ENCODE peak calls at places on chromosomes 1 and 21, in five cellular contexts. I is HCT116, V is K562, F is HepG2, M is GM12878. D is an unnamed sample.

GRCh38 chr21:16580661-16581060 is 850.9 kb downstream of the USP25 start:
- DNase-seq in I (no peak), V (no peak), F (no peak), M (no peak), D (no peak)

GRCh38 chr1:226201029-226201593 is 14.6 kb upstream of the ACBD3 start:
- DNase-seq in I (peak; percentile 13), V (peak; percentile 41), F (no peak), M (no peak), D (no peak)

GRCh38 chr1:180136311-180136967 is 18.2 kb upstream of the QSOX1 start:
- DNase-seq in I (no peak), V (no peak), F (no peak), M (no peak), D (no peak)

GRCh38 chr1:168903237-168903830 is 174.3 kb upstream of the DPT start:
- DNase-seq in I (no peak), V (no peak), F (no peak), M (no peak), D (no peak)

GRCh38 chr1:167592475-167592874 is 37.6 kb upstream of the RCSD1 start:
- DNase-seq in I (no peak), V (no peak), F (no peak), M (no peak), D (no peak)

GRCh38 chr1:87508247-87508646 is 179.6 kb downstream of the LMO4 start:
- DNase-seq in I (no peak), V (no peak), F (no peak), M (no peak), D (no peak)

GRCh38 chr1:150973826-150974579 is 632 bp downstream of the CERS2 start:
- DNase-seq in I (no peak), V (peak; percentile 62), F (no peak), M (no peak), D (no peak)

GRCh38 chr1:236395780-236396664 is 1.9 kb downstream of the EDARADD start:
- DNase-seq in I (no peak), V (peak; percentile 43), F (no peak), M (no peak), D (no peak)

GRCh38 chr1:29237906-29238600 is 1.7 kb downstream of the PTPRU start:
- DNase-seq in I (no peak), V (peak; percentile 47), F (peak; percentile 34), M (no peak), D (no peak)

GRCh38 chr21:18877932-18878331 is 474.3 kb upstream of the TMPRSS15 start:
- DNase-seq in I (no peak), V (no peak), F (no peak), M (no peak), D (no peak)

GRCh38 chr1:11178021-11179015 is 10.8 kb upstream of the ANGPTL7 start:
- DNase-seq in I (no peak), V (no peak), F (no peak), M (no peak), D (peak; percentile 18)

GRCh38 chr1:92538413-92539061 is 51.8 kb upstream of the GFI1 start:
- DNase-seq in I (no peak), V (no peak), F (no peak), M (peak; percentile 51), D (no peak)

GRCh38 chr1:222464841-222465210 is 83.1 kb downstream of the HHIPL2 start:
- DNase-seq in I (peak; percentile 68), V (peak; percentile 71), F (peak; percentile 63), M (peak; percentile 61), D (peak; percentile 44)

GRCh38 chr1:25204797-25205441 is 27.4 kb downstream of the SYF2 start:
- DNase-seq in I (peak; percentile 38), V (peak; percentile 77), F (peak; percentile 66), M (no peak), D (peak; percentile 49)

GRCh38 chr1:223022641-223023473 is 120.2 kb downstream of the TLR5 start:
- DNase-seq in I (no peak), V (no peak), F (no peak), M (no peak), D (peak; percentile 79)

GRCh38 chr1:203199481-203200058 is 13.1 kb upstream of the CHI3L1 start:
- DNase-seq in I (no peak), V (no peak), F (no peak), M (no peak), D (no peak)

GRCh38 chr1:161046574-161047167 is 894 bp upstream of the USF1 start:
- DNase-seq in I (no peak), V (no peak), F (no peak), M (peak; percentile 64), D (no peak)

GRCh38 chr1:3453891-3454810 is at the start of gene ARHGEF16:
- DNase-seq in I (peak; percentile 66), V (peak; percentile 92), F (peak; percentile 72), M (no peak), D (peak; percentile 39)

GRCh38 chr1:115138973-115139372 is 49.7 kb upstream of the TSPAN2 start:
- DNase-seq in I (peak; percentile 84), V (peak; percentile 83), F (peak; percentile 63), M (peak; percentile 9), D (peak; percentile 95)

GRCh38 chr1:24318988-24319863 is at the start of gene GRHL3:
- DNase-seq in I (peak; percentile 46), V (no peak), F (no peak), M (no peak), D (no peak)

GRCh38 chr1:35726814-35727433 is 8.2 kb upstream of the C1orf216 start:
- DNase-seq in I (peak; percentile 24), V (peak; percentile 72), F (peak; percentile 53), M (no peak), D (peak; percentile 74)

GRCh38 chr1:206145771-206146290 is 28.6 kb upstream of the AVPR1B start:
- DNase-seq in I (no peak), V (no peak), F (no peak), M (no peak), D (no peak)

GRCh38 chr1:155669233-155670162 is 19.1 kb downstream of the YY1AP1 start:
- DNase-seq in I (no peak), V (no peak), F (no peak), M (no peak), D (no peak)

GRCh38 chr1:94113592-94114322 is 7.2 kb downstream of the ABCA4 start:
- DNase-seq in I (no peak), V (no peak), F (no peak), M (no peak), D (no peak)

GRCh38 chr21:38716088-38716487 is 89.6 kb upstream of the ETS2 start:
- DNase-seq in I (no peak), V (no peak), F (no peak), M (no peak), D (no peak)

GRCh38 chr1:39688706-39689105 is 2.5 kb downstream of the HPCAL4 start:
- DNase-seq in I (no peak), V (no peak), F (no peak), M (no peak), D (no peak)

GRCh38 chr1:176789571-176790090 is 326.7 kb downstream of the PAPPA2 start:
- DNase-seq in I (no peak), V (no peak), F (no peak), M (no peak), D (no peak)

GRCh38 chr1:243939167-243939848 is 89.3 kb upstream of the AKT3 start:
- DNase-seq in I (no peak), V (peak; percentile 55), F (no peak), M (no peak), D (no peak)

GRCh38 chr21:42468511-42469131 is 27.4 kb downstream of the RSPH1 start:
- DNase-seq in I (no peak), V (no peak), F (no peak), M (no peak), D (no peak)

GRCh38 chr1:3564921-3565831 is 46.1 kb downstream of the MEGF6 start:
- DNase-seq in I (no peak), V (peak; percentile 89), F (no peak), M (no peak), D (no peak)

GRCh38 chr1:8523641-8524206 is 205.8 kb downstream of the SLC45A1 start:
- DNase-seq in I (no peak), V (no peak), F (no peak), M (no peak), D (no peak)

DNA sequence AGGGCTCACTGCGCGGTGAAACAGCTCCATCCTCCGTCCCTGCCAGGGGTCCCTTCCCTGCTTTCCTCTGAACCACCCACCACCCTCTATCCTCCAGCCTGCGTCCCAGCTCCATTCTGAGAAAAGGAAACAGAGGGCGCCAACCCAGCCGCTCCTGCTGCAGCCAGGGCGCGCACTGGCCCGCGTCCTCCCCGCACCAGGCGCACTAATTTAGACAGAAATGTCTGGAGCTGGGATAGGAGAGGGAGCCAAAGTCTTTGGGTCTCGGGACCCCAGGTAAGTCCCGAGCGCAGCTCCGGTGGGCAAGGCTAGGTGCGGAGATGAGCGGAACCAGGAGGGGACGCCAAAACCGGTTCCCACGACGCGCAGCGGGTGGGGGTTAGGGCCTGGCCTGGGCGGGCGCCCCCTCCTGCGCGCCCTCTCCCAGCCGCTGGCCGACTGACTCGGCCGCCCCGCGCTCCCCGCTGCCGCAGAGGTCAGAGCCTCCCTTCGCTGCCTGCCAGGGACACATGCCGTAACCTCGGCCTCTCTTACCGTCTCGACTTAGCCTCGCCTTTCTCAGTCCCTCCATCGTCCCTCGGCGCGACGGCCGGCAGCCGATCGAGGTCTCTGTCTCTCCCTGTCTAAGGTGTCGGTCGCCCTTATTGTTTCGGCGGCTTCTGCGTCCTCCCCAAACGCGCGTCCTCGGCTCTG is 2.0 kb downstream of the CAMK2N1 start:
- DNase-seq in I (no peak), V (no peak), F (no peak), M (no peak), D (no peak)
- TF ChIP-seq YY1 in I (no peak), V (no peak), F (no peak), M (no peak), D (no peak)

GRCh38 chr1:186710696-186711095 is 30.5 kb upstream of the PTGS2 start:
- DNase-seq in I (no peak), V (no peak), F (no peak), M (no peak), D (no peak)

GRCh38 chr1:186703209-186703766 is 23.1 kb upstream of the PTGS2 start:
- DNase-seq in I (no peak), V (no peak), F (no peak), M (no peak), D (no peak)

GRCh38 chr1:186708578-186709203 is 28.5 kb upstream of the PTGS2 start:
- DNase-seq in I (no peak), V (no peak), F (no peak), M (no peak), D (no peak)
- TF ChIP-seq YY1 in I (no peak), V (no peak), F (no peak), M (no peak), D (no peak)

GRCh38 chr1:81738902-81739301 is 61.8 kb upstream of the ADGRL2 start:
- DNase-seq in I (no peak), V (no peak), F (no peak), M (no peak), D (no peak)
- TF ChIP-seq YY1 in I (no peak), V (no peak), F (no peak), M (no peak), D (no peak)

DNA sequence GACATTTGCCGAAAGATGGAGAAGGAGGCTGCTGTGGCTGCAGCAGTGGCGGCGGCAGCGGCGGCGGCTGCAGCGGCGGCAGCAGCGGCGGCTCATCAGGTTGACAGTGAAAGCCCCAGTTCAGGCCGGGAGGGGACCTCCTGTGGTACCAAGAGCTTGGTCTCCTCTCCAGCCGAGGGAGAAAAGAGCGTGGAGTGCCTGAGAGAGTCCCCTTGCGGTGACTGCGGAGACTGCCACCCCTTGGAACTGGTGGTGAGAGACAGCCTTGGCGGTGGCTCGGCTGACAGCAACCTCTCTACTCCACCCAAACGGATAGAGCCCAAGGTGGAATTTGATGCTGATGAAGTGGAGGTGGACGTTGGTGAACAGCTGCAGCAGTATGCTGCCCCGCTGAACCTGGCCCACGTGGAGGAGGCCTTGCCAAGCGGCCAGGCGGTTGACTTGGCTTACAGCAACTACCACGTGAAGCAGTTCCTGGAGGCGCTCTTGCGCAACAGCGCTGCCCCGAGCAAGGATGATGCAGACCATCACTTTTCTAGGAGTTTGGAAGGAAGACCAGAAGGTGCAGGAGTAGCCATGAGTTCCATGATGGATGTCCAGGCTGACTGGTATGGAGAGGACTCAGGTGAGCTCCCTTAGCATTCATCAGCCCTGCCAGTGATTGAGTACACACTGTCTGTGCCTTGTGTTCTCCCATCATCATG is 6.3 kb downstream of the ZBTB8B start:
- DNase-seq in I (no peak), V (peak; percentile 69), F (no peak), M (no peak), D (no peak)
- TF ChIP-seq YY1 in I (no peak), V (no peak), F (no peak), M (no peak), D (no peak)